ENCODE peak calls at places on chromosome 10, in eight cellular contexts. M is heart right ventricle, A is small intestine, B is WERI-Rb-1, O is GM23338, L is GM23248, Y is colonic mucosa, N is K562. E is an unnamed sample.

GRCh38 chr10:34585422-34586115 is 229.5 kb downstream of the PARD3 start:
- DNase-seq in M (no peak), A (no peak), B (no peak), O (no peak), L (no peak), Y (no peak), N (no peak), E (no peak)

GRCh38 chr10:50260791-50261281 is 9.5 kb upstream of the ASAH2 start:
- DNase-seq in M (no peak), A (peak; percentile 97), B (no peak), O (no peak), L (peak; percentile 50), Y (no peak), N (peak; percentile 37), E (no peak)

GRCh38 chr10:88896336-88897018 is 16.4 kb downstream of the STAMBPL1 start:
- DNase-seq in M (no peak), A (peak; percentile 92), B (no peak), O (no peak), L (no peak), Y (peak; percentile 84), N (no peak), E (no peak)

GRCh38 chr10:1847361-1847760 is 110.0 kb upstream of the ADARB2 start:
- DNase-seq in M (no peak), A (no peak), B (no peak), O (no peak), L (no peak), Y (no peak), N (no peak), E (no peak)

GRCh38 chr10:28744021-28744420 is 66.7 kb downstream of the BAMBI start:
- DNase-seq in M (no peak), A (no peak), B (no peak), O (no peak), L (no peak), Y (no peak), N (no peak), E (no peak)

GRCh38 chr10:17200885-17201164 is 647 bp downstream of the TRDMT1 start:
- DNase-seq in M (peak; percentile 60), A (peak; percentile 65), B (peak; percentile 4), O (peak; percentile 38), L (peak; percentile 79), Y (peak; percentile 42), N (peak; percentile 71), E (peak; percentile 27)

GRCh38 chr10:116170815-116171250 is 102.2 kb downstream of the GFRA1 start:
- DNase-seq in M (no peak), A (no peak), B (peak; percentile 39), O (no peak), L (peak; percentile 95), Y (no peak), N (no peak), E (no peak)

GRCh38 chr10:77582710-77583115 is 54.9 kb downstream of the KCNMA1 start:
- DNase-seq in M (no peak), A (peak; percentile 21), B (no peak), O (no peak), L (peak; percentile 78), Y (no peak), N (peak; percentile 63), E (peak; percentile 66)

GRCh38 chr10:71319042-71319799 is at the start of gene SLC29A3:
- DNase-seq in M (peak; percentile 74), A (peak; percentile 79), B (peak; percentile 93), O (peak; percentile 89), L (peak; percentile 92), Y (peak; percentile 87), N (peak; percentile 93), E (peak; percentile 65)

GRCh38 chr10:80444646-80445319 is 9.3 kb upstream of the TSPAN14 start:
- DNase-seq in M (peak; percentile 78), A (peak; percentile 72), B (peak; percentile 63), O (peak; percentile 77), L (peak; percentile 80), Y (peak; percentile 71), N (peak; percentile 89), E (peak; percentile 43)

GRCh38 chr10:101818958-101819633 is 852 bp upstream of the OGA start:
- DNase-seq in M (no peak), A (peak; percentile 76), B (no peak), O (peak; percentile 61), L (no peak), Y (peak; percentile 53), N (peak; percentile 71), E (peak; percentile 56)

GRCh38 chr10:6878067-6878412 is 298.0 kb upstream of the PRKCQ start:
- DNase-seq in M (no peak), A (no peak), B (no peak), O (peak; percentile 55), L (peak; percentile 57), Y (no peak), N (peak; percentile 3), E (no peak)

GRCh38 chr10:132056663-132057062 is 9.1 kb upstream of the JAKMIP3 start:
- DNase-seq in M (no peak), A (no peak), B (no peak), O (no peak), L (no peak), Y (no peak), N (no peak), E (no peak)

GRCh38 chr10:11638055-11638698 is 26.7 kb upstream of the USP6NL start:
- DNase-seq in M (no peak), A (no peak), B (no peak), O (no peak), L (no peak), Y (no peak), N (no peak), E (no peak)

GRCh38 chr10:128418819-128419218 is 292.6 kb upstream of the MKI67 start:
- DNase-seq in M (no peak), A (no peak), B (no peak), O (no peak), L (no peak), Y (no peak), N (no peak), E (no peak)

GRCh38 chr10:22252286-22252800 is 34.5 kb upstream of the EBLN1 start:
- DNase-seq in M (peak; percentile 61), A (peak; percentile 14), B (peak; percentile 12), O (no peak), L (peak; percentile 70), Y (peak; percentile 26), N (no peak), E (peak; percentile 40)

GRCh38 chr10:35792301-35792700 is 150.2 kb upstream of the FZD8 start:
- DNase-seq in M (no peak), A (no peak), B (no peak), O (no peak), L (no peak), Y (no peak), N (no peak), E (no peak)

GRCh38 chr10:35789996-35790395 is 147.9 kb upstream of the FZD8 start:
- DNase-seq in M (no peak), A (no peak), B (no peak), O (no peak), L (peak; percentile 71), Y (no peak), N (no peak), E (no peak)

GRCh38 chr10:35797187-35797586 is 155.1 kb upstream of the FZD8 start:
- DNase-seq in M (no peak), A (no peak), B (no peak), O (no peak), L (peak; percentile 25), Y (no peak), N (no peak), E (no peak)

GRCh38 chr10:35795131-35795819 is 153.2 kb upstream of the FZD8 start:
- DNase-seq in M (no peak), A (no peak), B (no peak), O (no peak), L (peak; percentile 22), Y (no peak), N (no peak), E (no peak)

GRCh38 chr10:35794703-35795102 is 152.6 kb upstream of the FZD8 start:
- DNase-seq in M (peak; percentile 47), A (no peak), B (no peak), O (no peak), L (no peak), Y (no peak), N (peak; percentile 3), E (no peak)
- H3K27ac ChIP-seq in M (no peak overlapping the region), A (no peak overlapping the region), B (no peak overlapping the region), O (no peak overlapping the region), L (no peak overlapping the region), Y (no peak overlapping the region), N (no peak overlapping the region), E (no peak overlapping the region)

DNA sequence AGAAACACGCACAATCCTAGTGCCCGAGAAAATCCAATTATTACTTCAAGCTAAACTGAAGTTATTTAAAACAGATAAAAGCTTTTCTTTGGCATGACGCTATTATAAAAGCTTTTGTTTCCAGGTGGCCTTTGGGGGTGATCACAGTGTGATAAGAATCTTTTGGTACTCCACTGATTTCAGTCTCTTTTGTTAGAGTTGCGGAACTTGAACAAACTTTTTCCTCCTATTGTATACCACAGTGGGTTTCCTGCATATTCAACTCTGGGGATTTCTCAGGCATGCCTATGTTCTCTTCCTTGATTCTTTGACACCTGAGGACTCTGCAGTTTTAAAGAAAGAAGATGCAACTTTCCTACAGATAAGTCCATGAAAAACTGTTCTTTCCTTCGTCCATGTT is 99.7 kb upstream of the PITRM1 start:
- DNase-seq in M (no peak), A (no peak), B (no peak), O (peak; percentile 6), L (no peak), Y (no peak), N (no peak), E (no peak)
- H3K4me3 ChIP-seq in M (no peak overlapping the region), A (no peak overlapping the region), B (no peak overlapping the region), O (no peak overlapping the region), L (no peak overlapping the region), Y (no peak overlapping the region), N (no peak overlapping the region), E (no peak overlapping the region)

DNA sequence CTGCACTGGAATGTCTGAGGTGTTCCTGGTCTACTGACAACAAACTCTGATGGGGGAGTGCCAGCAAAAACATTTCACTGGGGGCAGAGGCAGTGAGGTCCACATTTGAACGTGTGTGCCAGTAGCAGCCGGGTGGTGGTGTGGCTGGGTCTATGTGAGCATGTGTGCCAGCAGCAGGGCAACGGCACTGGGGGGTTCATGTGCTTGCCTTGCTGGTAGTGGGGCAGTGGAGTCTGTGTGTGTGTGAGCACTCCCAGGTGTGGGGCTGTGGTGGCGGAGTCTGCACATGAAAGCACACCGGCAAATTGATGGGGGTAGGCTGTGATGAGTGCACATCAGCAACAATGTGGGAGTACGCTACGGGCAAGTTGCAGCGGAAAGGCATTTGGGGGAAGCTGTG is 49.4 kb upstream of the SORCS1 start:
- DNase-seq in M (no peak), A (no peak), B (no peak), O (no peak), L (no peak), Y (no peak), N (no peak), E (no peak)
- H3K27ac ChIP-seq in M (no peak overlapping the region), A (no peak overlapping the region), B (no peak overlapping the region), O (no peak overlapping the region), L (no peak overlapping the region), Y (no peak overlapping the region), N (no peak overlapping the region), E (no peak overlapping the region)

GRCh38 chr10:102916173-102916572 is 1.9 kb upstream of the CNNM2 start:
- DNase-seq in M (no peak), A (no peak), B (no peak), O (no peak), L (no peak), Y (no peak), N (no peak), E (no peak)
- H3K4me3 ChIP-seq in M (no peak overlapping the region), A (no peak overlapping the region), B (peak overlapping the region; percentile 77), O (peak overlapping the region; percentile 88), L (peak overlapping the region; percentile 87), Y (no peak overlapping the region), N (no peak overlapping the region), E (no peak overlapping the region)